ENCODE peak calls at places on chromosomes 3 and 15, in eight cellular contexts. Z is HFFc6; V is esophagus muscularis mucosa; D is HFF-Myc; C is GM03348; Q is fibroblast of lung; A is activated T-helper 2 cell treated with anti-CD3 and anti-CD28 coated beads, Interferon-gamma antibody, Interleukin-2, Interleukin-4, amounts not matched to agents 10 μg/mL and 5 μg/mL and 100 μg/mL, durations not matched to agents 14 hours and 24 hours and 36 hours; S is activated CD8-positive, alpha-beta T cell treated with anti-CD3 and anti-CD28 coated beads for 36 hours. R is an unnamed sample.

GRCh38 chr3:47315069-47315647 is 32.4 kb downstream of the KLHL18 start:
- DNase-seq in C (no peak), Z (no peak), A (no peak), S (no peak), Q (peak; percentile 13), V (no peak), D (no peak), R (peak; percentile 44)

GRCh38 chr3:169772530-169772950 is 656 bp upstream of the MYNN start:
- DNase-seq in C (peak; percentile 71), S (no peak), Z (peak; percentile 66), Q (peak; percentile 87), V (peak; percentile 93), A (no peak), D (peak; percentile 55), R (peak; percentile 69)

GRCh38 chr3:186090884-186091283 is 18.0 kb downstream of the ETV5 start:
- DNase-seq in C (no peak), V (no peak), Q (no peak), Z (no peak), S (no peak), A (no peak), D (no peak), R (no peak)

GRCh38 chr3:143315766-143316165 is 196.2 kb downstream of the CHST2 start:
- DNase-seq in Z (no peak), S (no peak), A (no peak), V (peak; percentile 53), Q (no peak), C (no peak), D (no peak), R (no peak)

GRCh38 chr3:184040010-184040409 is 8.5 kb downstream of the HTR3D start:
- DNase-seq in Z (peak; percentile 72), S (no peak), C (peak; percentile 40), A (no peak), V (no peak), Q (peak; percentile 26), D (no peak), R (peak; percentile 17)

GRCh38 chr3:13121553-13122001 is 48.3 kb upstream of the IQSEC1 start:
- DNase-seq in Q (no peak), S (no peak), Z (no peak), D (no peak), V (no peak), A (no peak), C (no peak), R (no peak)

GRCh38 chr15:96047255-96047931 is 283.1 kb upstream of the NR2F2 start:
- DNase-seq in Z (peak; percentile 79), Q (peak; percentile 93), C (peak; percentile 75), D (peak; percentile 99), S (no peak), A (no peak), V (peak; percentile 68), R (peak; percentile 78)

GRCh38 chr3:138457863-138458735 is 23.7 kb downstream of the ESYT3 start:
- DNase-seq in V (no peak), A (no peak), S (no peak), Z (no peak), Q (no peak), C (no peak), D (no peak), R (no peak)

GRCh38 chr15:64749167-64749566 is 26.2 kb downstream of the RBPMS2 start:
- DNase-seq in C (peak; percentile 75), D (peak; percentile 24), S (no peak), Q (peak; percentile 14), A (no peak), V (no peak), Z (peak; percentile 24), R (peak; percentile 59)

GRCh38 chr3:124298951-124299350 is 307.0 kb upstream of the ROPN1 start:
- DNase-seq in Z (no peak), C (no peak), D (no peak), Q (no peak), S (no peak), V (peak; percentile 86), A (no peak), R (no peak)

GRCh38 chr3:171977860-171978259 is 61.5 kb upstream of the FNDC3B start:
- DNase-seq in A (no peak), S (no peak), Q (no peak), V (no peak), D (no peak), C (no peak), Z (no peak), R (no peak)

GRCh38 chr3:77795013-77795412 is 755.1 kb downstream of the ROBO2 start:
- DNase-seq in C (no peak), A (no peak), Q (no peak), V (no peak), S (no peak), Z (no peak), D (no peak), R (no peak)

GRCh38 chr3:40978442-40978841 is 220.9 kb upstream of the CTNNB1 start:
- DNase-seq in D (no peak), V (no peak), Z (no peak), A (no peak), S (no peak), C (no peak), Q (no peak), R (no peak)

GRCh38 chr3:10352146-10352911 is 31.4 kb upstream of the SEC13 start:
- DNase-seq in V (no peak), S (no peak), Z (peak; percentile 79), A (no peak), C (no peak), Q (peak; percentile 92), D (no peak), R (peak; percentile 36)

GRCh38 chr15:40060241-40060961 is 21.4 kb upstream of the SRP14 start:
- DNase-seq in Q (no peak), A (no peak), Z (no peak), C (no peak), V (no peak), S (no peak), D (no peak), R (no peak)

GRCh38 chr3:14142567-14143270 is 17.9 kb downstream of the TMEM43 start:
- DNase-seq in S (peak; percentile 52), Z (no peak), D (no peak), Q (no peak), C (no peak), V (no peak), A (peak; percentile 59), R (no peak)

GRCh38 chr3:73324203-73325155 is 263.0 kb downstream of the EBLN2 start:
- DNase-seq in S (no peak), V (no peak), C (peak; percentile 78), A (no peak), Q (peak; percentile 56), Z (no peak), D (no peak), R (peak; percentile 58)

GRCh38 chr3:60423556-60423955 is 827.7 kb downstream of the FHIT start:
- DNase-seq in Q (no peak), V (no peak), S (no peak), D (no peak), Z (no peak), C (no peak), A (no peak), R (no peak)

GRCh38 chr3:38154625-38155255 is 10.6 kb upstream of the OXSR1 start:
- DNase-seq in Z (no peak), V (peak; percentile 8), A (no peak), S (no peak), C (no peak), Q (no peak), D (no peak), R (no peak)

GRCh38 chr3:185936814-185937688 is 763 bp downstream of the TRA2B start:
- DNase-seq in Q (peak; percentile 90), V (peak; percentile 96), A (peak; percentile 83), S (peak; percentile 93), Z (peak; percentile 77), D (peak; percentile 72), C (peak; percentile 86), R (peak; percentile 87)

GRCh38 chr15:70271422-70272088 is 173.8 kb upstream of the TLE3 start:
- DNase-seq in V (no peak), D (peak; percentile 54), S (no peak), Z (peak; percentile 94), C (peak; percentile 94), Q (peak; percentile 97), A (no peak), R (peak; percentile 93)

GRCh38 chr3:194174980-194175379 is 39.0 kb downstream of the HES1 start:
- DNase-seq in C (no peak), S (no peak), Q (no peak), A (no peak), Z (no peak), V (no peak), D (no peak), R (no peak)

GRCh38 chr3:11558002-11558401 is 85.7 kb downstream of the VGLL4 start:
- DNase-seq in A (no peak), V (no peak), Z (peak; percentile 91), C (peak; percentile 75), Q (peak; percentile 83), D (peak; percentile 53), S (peak; percentile 39), R (peak; percentile 65)

GRCh38 chr15:40103124-40103858 is 5.4 kb downstream of the BMF start:
- DNase-seq in V (no peak), A (no peak), C (peak; percentile 91), Z (peak; percentile 48), Q (peak; percentile 81), S (no peak), D (no peak), R (peak; percentile 72)

GRCh38 chr3:178107804-178108203 is 428.4 kb upstream of the KCNMB2 start:
- DNase-seq in S (no peak), C (no peak), Z (no peak), V (no peak), D (no peak), A (no peak), Q (no peak), R (no peak)

GRCh38 chr15:23566070-23567050 is 886 bp downstream of the MKRN3 start:
- DNase-seq in Q (peak; percentile 1), Z (no peak), C (no peak), V (no peak), S (peak; percentile 37), A (no peak), D (no peak), R (no peak)

GRCh38 chr3:12286927-12287726 is 1.7 kb upstream of the PPARG start:
- DNase-seq in Z (no peak), Q (peak; percentile 40), C (no peak), A (no peak), V (no peak), D (no peak), S (peak; percentile 22), R (peak; percentile 16)

GRCh38 chr3:65436580-65436979 is 602.1 kb downstream of the MAGI1 start:
- DNase-seq in A (no peak), S (peak; percentile 2), Z (no peak), Q (peak; percentile 29), V (no peak), C (no peak), D (no peak), R (no peak)

GRCh38 chr3:44509985-44510360 is 32.5 kb upstream of the ZNF445 start:
- DNase-seq in S (no peak), D (peak; percentile 5), Z (no peak), C (no peak), Q (peak; percentile 23), A (no peak), V (no peak), R (no peak)

GRCh38 chr15:50181983-50182232 is at the start of gene SLC27A2:
- DNase-seq in Z (no peak), S (no peak), D (no peak), Q (peak; percentile 3), A (no peak), V (no peak), C (no peak), R (no peak)

GRCh38 chr15:95559875-95560394 is 770.6 kb upstream of the NR2F2 start:
- DNase-seq in D (peak; percentile 66), Q (peak; percentile 95), V (no peak), Z (peak; percentile 91), A (no peak), C (peak; percentile 64), S (no peak), R (peak; percentile 79)

GRCh38 chr3:105232536-105232935 is 134.2 kb upstream of the ALCAM start:
- DNase-seq in S (no peak), D (no peak), Q (no peak), C (no peak), A (no peak), Z (peak; percentile 2), V (no peak), R (no peak)

GRCh38 chr3:161559177-161559998 is 62.8 kb downstream of the OTOL1 start:
- DNase-seq in Z (peak; percentile 10), A (no peak), S (peak; percentile 9), C (peak; percentile 37), V (no peak), Q (peak; percentile 63), D (no peak), R (peak; percentile 35)

GRCh38 chr3:50155491-50155878 is 361 bp downstream of the SEMA3F start:
- DNase-seq in Z (no peak), D (no peak), V (no peak), S (no peak), C (no peak), Q (no peak), A (no peak), R (no peak)

R was measured in fibroblast of gingiva.